ENCODE peak calls at places on chromosomes 11 and 22, in five cellular contexts. One of them, this sample, is unnamed.
A peak's percentile ranks its signal among the peaks of the same experiment; 100 is the strongest.

GRCh38 chr11:57649826-57650738 is at the start of gene YPEL4:
- DNase-seq in PC-3: peak; percentile 74
- DNase-seq in H1: peak; percentile 60
- DNase-seq in lower lobe of right lung: peak; percentile 57
- DNase-seq in dorsolateral prefrontal cortex: peak; percentile 77
- DNase-seq in this sample: no peak

GRCh38 chr22:36253523-36254490 is 874 bp downstream of the APOL1 start:
- DNase-seq in dorsolateral prefrontal cortex: no peak
- DNase-seq in lower lobe of right lung: no peak
- DNase-seq in PC-3: no peak
- DNase-seq in H1: no peak
- DNase-seq in this sample: no peak

GRCh38 chr11:61065955-61066638 is 36.2 kb upstream of the CD5 start:
- DNase-seq in lower lobe of right lung: no peak
- DNase-seq in dorsolateral prefrontal cortex: no peak
- DNase-seq in H1: no peak
- DNase-seq in PC-3: no peak
- DNase-seq in this sample: no peak

GRCh38 chr22:44210721-44211120 is 30.0 kb downstream of the PARVG start:
- DNase-seq in lower lobe of right lung: no peak
- DNase-seq in dorsolateral prefrontal cortex: no peak
- DNase-seq in PC-3: no peak
- DNase-seq in H1: no peak
- DNase-seq in this sample: no peak

GRCh38 chr11:250740-251299 is 14.0 kb downstream of the PSMD13 start:
- DNase-seq in dorsolateral prefrontal cortex: no peak
- DNase-seq in PC-3: peak; percentile 50
- DNase-seq in H1: peak; percentile 94
- DNase-seq in lower lobe of right lung: peak; percentile 77
- DNase-seq in this sample: no peak

GRCh38 chr11:109940816-109941215 is 152.4 kb upstream of the ZC3H12C start:
- DNase-seq in lower lobe of right lung: no peak
- DNase-seq in H1: no peak
- DNase-seq in dorsolateral prefrontal cortex: no peak
- DNase-seq in PC-3: peak; percentile 97
- DNase-seq in this sample: no peak

GRCh38 chr11:75603791-75604736 is 42.0 kb downstream of the SERPINH1 start:
- DNase-seq in H1: no peak
- DNase-seq in dorsolateral prefrontal cortex: no peak
- DNase-seq in PC-3: peak; percentile 98
- DNase-seq in lower lobe of right lung: no peak
- DNase-seq in this sample: no peak

GRCh38 chr11:119585038-119585666 is 143.8 kb downstream of the NECTIN1 start:
- DNase-seq in H1: peak; percentile 76
- DNase-seq in dorsolateral prefrontal cortex: peak; percentile 8
- DNase-seq in lower lobe of right lung: no peak
- DNase-seq in PC-3: peak; percentile 58
- DNase-seq in this sample: no peak

GRCh38 chr11:40337118-40337517 is 1122.3 kb downstream of the LRRC4C start:
- DNase-seq in H1: no peak
- DNase-seq in dorsolateral prefrontal cortex: no peak
- DNase-seq in PC-3: no peak
- DNase-seq in lower lobe of right lung: no peak
- DNase-seq in this sample: no peak

GRCh38 chr22:48940266-48940987 is 887.2 kb downstream of the BRD1 start:
- DNase-seq in dorsolateral prefrontal cortex: no peak
- DNase-seq in PC-3: no peak
- DNase-seq in H1: peak; percentile 37
- DNase-seq in lower lobe of right lung: no peak
- DNase-seq in this sample: peak; percentile 49

GRCh38 chr11:119990306-119991021 is 147.4 kb downstream of the TRIM29 start:
- DNase-seq in dorsolateral prefrontal cortex: peak; percentile 17
- DNase-seq in lower lobe of right lung: no peak
- DNase-seq in H1: no peak
- DNase-seq in PC-3: no peak
- DNase-seq in this sample: peak; percentile 67

GRCh38 chr11:65355013-65355775 is 643 bp downstream of the TIGD3 start:
- DNase-seq in H1: peak; percentile 71
- DNase-seq in dorsolateral prefrontal cortex: peak; percentile 41
- DNase-seq in PC-3: peak; percentile 11
- DNase-seq in lower lobe of right lung: peak; percentile 68
- DNase-seq in this sample: no peak

GRCh38 chr22:40020956-40021355 is 26.2 kb downstream of the FAM83F start:
- DNase-seq in H1: no peak
- DNase-seq in lower lobe of right lung: no peak
- DNase-seq in dorsolateral prefrontal cortex: no peak
- DNase-seq in PC-3: no peak
- DNase-seq in this sample: no peak

GRCh38 chr11:7579226-7579825 is 65.5 kb downstream of the PPFIBP2 start:
- DNase-seq in H1: no peak
- DNase-seq in PC-3: no peak
- DNase-seq in lower lobe of right lung: no peak
- DNase-seq in dorsolateral prefrontal cortex: no peak
- DNase-seq in this sample: peak; percentile 74

GRCh38 chr11:109785714-109786113 is 307.5 kb upstream of the ZC3H12C start:
- DNase-seq in H1: no peak
- DNase-seq in dorsolateral prefrontal cortex: no peak
- DNase-seq in PC-3: peak; percentile 24
- DNase-seq in lower lobe of right lung: no peak
- DNase-seq in this sample: no peak

GRCh38 chr11:2827256-2827655 is 58.3 kb downstream of the CDKN1C start:
- DNase-seq in H1: no peak
- DNase-seq in dorsolateral prefrontal cortex: no peak
- DNase-seq in lower lobe of right lung: peak; percentile 19
- DNase-seq in PC-3: no peak
- DNase-seq in this sample: no peak

GRCh38 chr11:2825886-2826678 is 59.5 kb downstream of the CDKN1C start:
- DNase-seq in dorsolateral prefrontal cortex: no peak
- DNase-seq in H1: no peak
- DNase-seq in lower lobe of right lung: peak; percentile 72
- DNase-seq in PC-3: peak; percentile 88
- DNase-seq in this sample: peak; percentile 94

GRCh38 chr11:2826679-2827056 is 58.9 kb downstream of the CDKN1C start:
- DNase-seq in dorsolateral prefrontal cortex: no peak
- DNase-seq in PC-3: no peak
- DNase-seq in lower lobe of right lung: no peak
- DNase-seq in H1: no peak
- DNase-seq in this sample: no peak

GRCh38 chr11:2825261-2825885 is 60.2 kb downstream of the CDKN1C start:
- DNase-seq in lower lobe of right lung: peak; percentile 89
- DNase-seq in H1: no peak
- DNase-seq in dorsolateral prefrontal cortex: no peak
- DNase-seq in PC-3: peak; percentile 42
- DNase-seq in this sample: peak; percentile 91

DNA sequence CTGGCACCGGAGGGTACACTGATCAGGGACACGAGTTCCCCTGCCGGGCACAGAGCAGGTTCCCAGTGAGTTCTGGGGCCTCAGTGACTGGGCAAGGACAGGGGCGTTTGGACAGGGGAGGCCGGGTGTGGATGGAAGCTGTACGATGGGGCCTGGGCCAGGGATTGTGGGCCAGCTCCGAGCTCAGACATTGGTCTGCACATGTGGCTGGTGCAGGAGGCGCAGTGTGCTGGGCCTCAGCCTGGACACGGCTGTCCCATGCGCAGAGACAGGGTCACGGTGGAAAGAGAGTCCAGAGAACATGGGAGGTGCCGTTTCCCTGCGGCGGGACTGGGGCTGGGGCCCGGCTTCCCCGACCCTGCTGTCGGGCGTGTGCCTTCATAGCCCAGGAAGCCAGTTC is 60.7 kb downstream of the CDKN1C start:
- DNase-seq in H1: no peak
- DNase-seq in PC-3: no peak
- DNase-seq in dorsolateral prefrontal cortex: no peak
- DNase-seq in lower lobe of right lung: no peak
- DNase-seq in this sample: peak; percentile 75
- H3K4me3 ChIP-seq in H1: no peak overlapping the region
- H3K4me3 ChIP-seq in PC-3: no peak overlapping the region
- H3K4me3 ChIP-seq in dorsolateral prefrontal cortex: no peak overlapping the region
- H3K4me3 ChIP-seq in lower lobe of right lung: no peak overlapping the region
- H3K4me3 ChIP-seq in this sample: no peak overlapping the region

GRCh38 chr11:128802358-128802981 is 64.6 kb downstream of the KCNJ1 start:
- DNase-seq in dorsolateral prefrontal cortex: no peak
- DNase-seq in PC-3: peak; percentile 72
- DNase-seq in H1: peak; percentile 67
- DNase-seq in lower lobe of right lung: no peak
- DNase-seq in this sample: no peak
- TF ChIP-seq CTCF in dorsolateral prefrontal cortex: no peak
- TF ChIP-seq CTCF in PC-3: peak; percentile 86
- TF ChIP-seq CTCF in H1: peak; percentile 57
- TF ChIP-seq CTCF in lower lobe of right lung: peak; percentile 25
- TF ChIP-seq CTCF in this sample: no peak

GRCh38 chr11:79244175-79244804 is 196.5 kb downstream of the TENM4 start:
- DNase-seq in lower lobe of right lung: no peak
- DNase-seq in PC-3: peak; percentile 87
- DNase-seq in dorsolateral prefrontal cortex: no peak
- DNase-seq in H1: no peak
- DNase-seq in this sample: no peak
- H3K27ac ChIP-seq in lower lobe of right lung: no peak overlapping the region
- H3K27ac ChIP-seq in PC-3: peak overlapping the region; percentile 41
- H3K27ac ChIP-seq in dorsolateral prefrontal cortex: no peak overlapping the region
- H3K27ac ChIP-seq in H1: no peak overlapping the region
- H3K27ac ChIP-seq in this sample: peak overlapping the region; percentile 48

DNA sequence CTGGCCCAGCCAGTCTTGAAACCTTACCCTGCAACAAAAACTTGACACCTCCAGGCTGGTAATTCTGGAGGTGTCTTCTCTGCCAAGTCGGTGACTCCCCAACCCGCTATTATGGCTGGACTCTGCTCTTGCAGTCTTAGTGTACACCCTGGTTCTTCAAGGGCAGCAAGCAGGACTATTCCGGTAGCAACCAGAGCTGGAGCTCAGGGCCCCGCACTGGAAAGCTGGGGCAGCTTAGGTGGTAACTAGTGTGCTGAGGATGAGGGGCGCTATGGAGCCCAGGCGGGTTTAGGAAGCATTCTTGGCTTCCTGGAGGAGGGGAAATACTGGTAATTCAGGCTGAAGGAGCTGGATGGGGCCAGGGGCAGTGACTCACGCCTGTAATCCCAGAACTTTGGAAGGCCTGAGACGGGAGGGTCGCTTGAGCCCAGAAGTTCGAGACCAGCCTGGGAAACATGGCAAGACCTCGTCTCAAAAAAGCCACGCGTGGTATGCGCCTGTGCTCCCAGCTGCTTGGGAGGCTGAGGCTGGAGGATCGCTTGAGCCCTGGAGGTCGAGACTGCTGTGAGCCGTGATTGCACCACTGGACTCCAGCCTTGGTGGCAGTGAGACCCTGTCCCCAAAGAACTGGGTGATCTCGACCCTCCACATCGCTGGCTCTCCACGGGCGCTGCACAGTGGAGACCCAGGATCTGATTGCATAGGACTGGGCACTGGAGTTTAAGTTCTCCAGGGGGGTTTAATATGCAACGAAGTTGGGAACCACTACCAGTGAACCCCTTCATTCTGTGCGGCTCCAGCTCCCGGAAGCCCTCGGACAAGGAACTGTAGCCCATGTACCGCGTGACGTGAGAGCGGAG is 10.6 kb upstream of the AIFM3 start:
- DNase-seq in H1: peak; percentile 67
- DNase-seq in lower lobe of right lung: no peak
- DNase-seq in PC-3: peak; percentile 75
- DNase-seq in dorsolateral prefrontal cortex: no peak
- DNase-seq in this sample: no peak
- H3K4me3 ChIP-seq in H1: peak overlapping the region; percentile 69
- H3K4me3 ChIP-seq in lower lobe of right lung: peak overlapping the region; percentile 83
- H3K4me3 ChIP-seq in PC-3: peak overlapping the region; percentile 83
- H3K4me3 ChIP-seq in dorsolateral prefrontal cortex: peak overlapping the region; percentile 71
- H3K4me3 ChIP-seq in this sample: peak overlapping the region; percentile 68

GRCh38 chr11:73095613-73096012 is 46.5 kb downstream of the FCHSD2 start:
- DNase-seq in H1: no peak
- DNase-seq in lower lobe of right lung: no peak
- DNase-seq in dorsolateral prefrontal cortex: no peak
- DNase-seq in PC-3: no peak
- DNase-seq in this sample: no peak
- TF ChIP-seq CTCF in H1: no peak
- TF ChIP-seq CTCF in lower lobe of right lung: no peak
- TF ChIP-seq CTCF in dorsolateral prefrontal cortex: no peak
- TF ChIP-seq CTCF in PC-3: no peak
- TF ChIP-seq CTCF in this sample: no peak

GRCh38 chr11:29328961-29329441 is 687.8 kb downstream of the KCNA4 start:
- DNase-seq in lower lobe of right lung: no peak
- DNase-seq in PC-3: peak; percentile 77
- DNase-seq in dorsolateral prefrontal cortex: no peak
- DNase-seq in H1: no peak
- DNase-seq in this sample: no peak

GRCh38 chr11:29336727-29337212 is 680.1 kb downstream of the KCNA4 start:
- DNase-seq in lower lobe of right lung: no peak
- DNase-seq in dorsolateral prefrontal cortex: no peak
- DNase-seq in H1: no peak
- DNase-seq in PC-3: no peak
- DNase-seq in this sample: no peak

GRCh38 chr11:29333993-29334780 is 682.6 kb downstream of the KCNA4 start:
- DNase-seq in lower lobe of right lung: no peak
- DNase-seq in dorsolateral prefrontal cortex: no peak
- DNase-seq in H1: no peak
- DNase-seq in PC-3: peak; percentile 70
- DNase-seq in this sample: no peak

GRCh38 chr11:29334781-29335140 is 682.1 kb downstream of the KCNA4 start:
- DNase-seq in dorsolateral prefrontal cortex: no peak
- DNase-seq in lower lobe of right lung: no peak
- DNase-seq in H1: no peak
- DNase-seq in PC-3: no peak
- DNase-seq in this sample: no peak
- H3K27ac ChIP-seq in dorsolateral prefrontal cortex: no peak overlapping the region
- H3K27ac ChIP-seq in lower lobe of right lung: no peak overlapping the region
- H3K27ac ChIP-seq in H1: no peak overlapping the region
- H3K27ac ChIP-seq in PC-3: no peak overlapping the region
- H3K27ac ChIP-seq in this sample: no peak overlapping the region

DNA sequence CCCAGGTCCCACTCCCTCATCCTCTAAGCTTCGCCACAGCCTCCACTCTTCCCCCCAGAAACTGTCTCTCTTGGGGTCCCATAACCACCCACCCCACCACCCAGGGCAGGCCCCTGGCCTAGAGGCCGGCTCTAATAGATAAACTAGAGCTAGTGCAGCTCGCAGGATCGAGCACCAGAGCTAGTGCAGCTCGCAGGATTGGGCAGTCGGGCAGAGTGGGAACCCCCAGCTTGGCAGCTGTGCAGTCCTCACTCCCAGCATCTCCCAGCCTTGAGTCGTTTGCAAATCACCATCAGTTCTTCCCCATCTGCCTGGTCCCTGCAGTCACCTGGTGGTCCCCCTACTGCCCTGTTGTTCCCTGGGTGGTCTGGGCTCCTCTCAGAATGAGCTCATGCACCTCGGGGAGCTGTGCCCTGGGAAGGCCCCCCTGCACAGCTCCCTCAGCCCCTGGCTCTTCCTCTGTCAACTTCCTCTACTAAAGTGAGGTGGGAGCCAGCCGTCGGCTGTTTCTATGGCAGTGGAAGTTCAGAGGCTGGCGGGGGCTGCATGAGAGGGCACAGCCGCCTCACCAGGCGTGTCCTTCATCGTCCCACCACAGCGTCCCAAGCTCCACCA is 15.5 kb upstream of the SHANK2 start:
- DNase-seq in H1: peak; percentile 41
- DNase-seq in lower lobe of right lung: no peak
- DNase-seq in PC-3: no peak
- DNase-seq in dorsolateral prefrontal cortex: no peak
- DNase-seq in this sample: peak; percentile 13
- H3K4me3 ChIP-seq in H1: no peak overlapping the region
- H3K4me3 ChIP-seq in lower lobe of right lung: no peak overlapping the region
- H3K4me3 ChIP-seq in PC-3: no peak overlapping the region
- H3K4me3 ChIP-seq in dorsolateral prefrontal cortex: no peak overlapping the region
- H3K4me3 ChIP-seq in this sample: no peak overlapping the region